ENCODE peak calls at places on chromosomes 16 and 17, in four cellular contexts. N is PC-9, K is neural crest cell, C is suprapubic skin. U is an unnamed sample.

GRCh38 chr16:75789237-75789636 is 62.9 kb upstream of the CPHXL start:
- DNase-seq in N (no peak), K (peak), C (no peak), U (peak)

GRCh38 chr16:27217256-27217655 is 13.9 kb downstream of the KDM8 start:
- DNase-seq in N (no peak), K (no peak), C (no peak), U (peak)

GRCh38 chr16:59259964-59260348 is 525.8 kb upstream of the GOT2 start:
- DNase-seq in N (no peak), C (no peak), K (no peak), U (no peak)

GRCh38 chr17:36861531-36861930 is 75.7 kb upstream of the LHX1 start:
- DNase-seq in K (no peak), C (no peak), N (no peak), U (no peak)

GRCh38 chr16:89349947-89350633 is 132.6 kb downstream of the ZNF778 start:
- DNase-seq in C (no peak), K (no peak), N (no peak), U (no peak)

GRCh38 chr16:50616883-50617629 is 64.1 kb downstream of the SNX20 start:
- DNase-seq in N (no peak), C (no peak), K (no peak), U (no peak)

GRCh38 chr16:84362410-84362809 is 5.9 kb upstream of the ATP2C2 start:
- DNase-seq in K (peak), N (peak), C (no peak), U (no peak)

GRCh38 chr17:40515491-40516041 is 14.1 kb upstream of the TNS4 start:
- DNase-seq in C (peak), N (no peak), K (no peak), U (no peak)

GRCh38 chr17:2068589-2069051 is 13.7 kb downstream of the HIC1 start:
- DNase-seq in K (no peak), N (no peak), C (no peak), U (no peak)

GRCh38 chr17:78124081-78124835 is 4.3 kb downstream of the TMC6 start:
- DNase-seq in N (no peak), C (no peak), K (no peak), U (no peak)

GRCh38 chr17:70868134-70868533 is 698.8 kb downstream of the KCNJ2 start:
- DNase-seq in C (no peak), K (no peak), N (no peak), U (no peak)

GRCh38 chr16:6146874-6147425 is 1049.4 kb upstream of the EEF2KMT start:
- DNase-seq in C (no peak), K (no peak), N (no peak), U (no peak)

GRCh38 chr17:63621684-63622570 is at the start of gene MAP3K3:
- DNase-seq in C (peak), N (peak), K (peak), U (peak)
- TF ChIP-seq CTCF in C (peak), N (no peak), K (no peak), U (peak)

DNA sequence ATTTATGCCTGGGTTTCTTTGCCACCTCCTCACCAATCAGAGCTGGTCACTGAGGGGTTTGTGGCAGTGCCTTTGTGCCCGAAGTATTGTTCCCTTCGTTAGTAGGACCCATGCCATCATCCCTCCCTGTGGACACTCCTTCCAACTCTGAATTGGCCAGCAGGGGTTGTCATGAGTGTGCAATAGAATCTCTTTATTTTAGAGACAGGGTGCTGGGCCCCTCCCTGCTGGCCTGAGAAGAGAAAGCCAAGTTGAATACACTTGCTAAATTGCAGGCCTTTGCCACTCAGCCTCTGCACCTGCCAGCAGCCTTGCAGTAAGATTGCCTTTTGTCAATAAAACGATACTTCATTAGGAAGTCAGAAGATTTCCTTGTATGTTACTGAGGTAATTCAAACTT is 40.7 kb upstream of the SLC12A3 start:
- DNase-seq in C (no peak), K (peak), N (no peak), U (peak)
- TF ChIP-seq CTCF in C (no peak), K (peak), N (no peak), U (peak)

GRCh38 chr16:67397812-67398545 is 4.7 kb upstream of the TPPP3 start:
- DNase-seq in K (no peak), C (no peak), N (no peak), U (no peak)
- TF ChIP-seq CTCF in K (no peak), C (peak), N (no peak), U (no peak)

GRCh38 chr16:73176577-73177013 is 128.7 kb upstream of the ZFHX3 start:
- DNase-seq in N (peak), K (no peak), C (no peak), U (peak)
- TF ChIP-seq CTCF in N (peak), K (peak), C (no peak), U (peak)

U was measured in foreskin fibroblast.